ENCODE peak calls at places on chromosomes 13 and 19, in seven cellular contexts. One of them, this sample, is unnamed.

GRCh38 chr19:33194527-33194883 is 375 bp downstream of the LRP3 start:
- DNase-seq in RWPE1: no peak
- DNase-seq in heart right ventricle: no peak
- DNase-seq in nephron progenitor cell: peak
- DNase-seq in WTC11: peak
- DNase-seq in effector memory CD4-positive, alpha-beta T cell: no peak
- DNase-seq in stimulated activated CD8-positive, alpha-beta memory T cell treated with anti-CD3 and anti-CD28 coated beads, Interleukin-15, amount 100 ng/mL, for 1 hour: no peak
- DNase-seq in this sample: no peak

GRCh38 chr13:110813646-110814624 is 100.4 kb downstream of the ING1 start:
- DNase-seq in RWPE1: no peak
- DNase-seq in heart right ventricle: no peak
- DNase-seq in nephron progenitor cell: no peak
- DNase-seq in WTC11: no peak
- DNase-seq in effector memory CD4-positive, alpha-beta T cell: no peak
- DNase-seq in stimulated activated CD8-positive, alpha-beta memory T cell treated with anti-CD3 and anti-CD28 coated beads, Interleukin-15, amount 100 ng/mL, for 1 hour: no peak
- DNase-seq in this sample: no peak

GRCh38 chr19:45901432-45901903 is 945 bp downstream of the MYPOP start:
- DNase-seq in RWPE1: no peak
- DNase-seq in heart right ventricle: no peak
- DNase-seq in nephron progenitor cell: peak
- DNase-seq in WTC11: peak
- DNase-seq in effector memory CD4-positive, alpha-beta T cell: no peak
- DNase-seq in stimulated activated CD8-positive, alpha-beta memory T cell treated with anti-CD3 and anti-CD28 coated beads, Interleukin-15, amount 100 ng/mL, for 1 hour: no peak
- DNase-seq in this sample: no peak

GRCh38 chr19:37855098-37855497 is 51.3 kb downstream of the WDR87 start:
- DNase-seq in RWPE1: peak
- DNase-seq in heart right ventricle: peak
- DNase-seq in nephron progenitor cell: no peak
- DNase-seq in WTC11: no peak
- DNase-seq in effector memory CD4-positive, alpha-beta T cell: no peak
- DNase-seq in stimulated activated CD8-positive, alpha-beta memory T cell treated with anti-CD3 and anti-CD28 coated beads, Interleukin-15, amount 100 ng/mL, for 1 hour: no peak
- DNase-seq in this sample: no peak

GRCh38 chr19:10450853-10451609 is 30.7 kb downstream of the PDE4A start:
- DNase-seq in RWPE1: peak
- DNase-seq in heart right ventricle: no peak
- DNase-seq in nephron progenitor cell: no peak
- DNase-seq in WTC11: peak
- DNase-seq in effector memory CD4-positive, alpha-beta T cell: no peak
- DNase-seq in stimulated activated CD8-positive, alpha-beta memory T cell treated with anti-CD3 and anti-CD28 coated beads, Interleukin-15, amount 100 ng/mL, for 1 hour: no peak
- DNase-seq in this sample: no peak

GRCh38 chr13:101398920-101399319 is 17.4 kb downstream of the NALCN start:
- DNase-seq in RWPE1: no peak
- DNase-seq in heart right ventricle: no peak
- DNase-seq in nephron progenitor cell: no peak
- DNase-seq in WTC11: no peak
- DNase-seq in effector memory CD4-positive, alpha-beta T cell: no peak
- DNase-seq in stimulated activated CD8-positive, alpha-beta memory T cell treated with anti-CD3 and anti-CD28 coated beads, Interleukin-15, amount 100 ng/mL, for 1 hour: no peak
- DNase-seq in this sample: no peak

GRCh38 chr19:17946965-17947784 is 14.4 kb downstream of the CCDC124 start:
- DNase-seq in RWPE1: no peak
- DNase-seq in heart right ventricle: no peak
- DNase-seq in nephron progenitor cell: no peak
- DNase-seq in WTC11: no peak
- DNase-seq in effector memory CD4-positive, alpha-beta T cell: no peak
- DNase-seq in stimulated activated CD8-positive, alpha-beta memory T cell treated with anti-CD3 and anti-CD28 coated beads, Interleukin-15, amount 100 ng/mL, for 1 hour: no peak
- DNase-seq in this sample: no peak

GRCh38 chr19:1231729-1232128 is 6.1 kb downstream of the CBARP start:
- DNase-seq in RWPE1: no peak
- DNase-seq in heart right ventricle: no peak
- DNase-seq in nephron progenitor cell: no peak
- DNase-seq in WTC11: no peak
- DNase-seq in effector memory CD4-positive, alpha-beta T cell: no peak
- DNase-seq in stimulated activated CD8-positive, alpha-beta memory T cell treated with anti-CD3 and anti-CD28 coated beads, Interleukin-15, amount 100 ng/mL, for 1 hour: no peak
- DNase-seq in this sample: no peak

GRCh38 chr13:109998030-109998429 is 211.6 kb upstream of the IRS2 start:
- DNase-seq in RWPE1: no peak
- DNase-seq in heart right ventricle: no peak
- DNase-seq in nephron progenitor cell: no peak
- DNase-seq in WTC11: no peak
- DNase-seq in effector memory CD4-positive, alpha-beta T cell: no peak
- DNase-seq in stimulated activated CD8-positive, alpha-beta memory T cell treated with anti-CD3 and anti-CD28 coated beads, Interleukin-15, amount 100 ng/mL, for 1 hour: no peak
- DNase-seq in this sample: no peak

GRCh38 chr13:29743229-29743786 is 107.1 kb downstream of the UBL3 start:
- DNase-seq in RWPE1: no peak
- DNase-seq in heart right ventricle: peak
- DNase-seq in nephron progenitor cell: peak
- DNase-seq in WTC11: no peak
- DNase-seq in effector memory CD4-positive, alpha-beta T cell: no peak
- DNase-seq in stimulated activated CD8-positive, alpha-beta memory T cell treated with anti-CD3 and anti-CD28 coated beads, Interleukin-15, amount 100 ng/mL, for 1 hour: no peak
- DNase-seq in this sample: no peak

GRCh38 chr13:114161644-114162532 is 17.2 kb upstream of the CFAP97D2 start:
- DNase-seq in RWPE1: no peak
- DNase-seq in heart right ventricle: peak
- DNase-seq in nephron progenitor cell: no peak
- DNase-seq in WTC11: no peak
- DNase-seq in effector memory CD4-positive, alpha-beta T cell: no peak
- DNase-seq in stimulated activated CD8-positive, alpha-beta memory T cell treated with anti-CD3 and anti-CD28 coated beads, Interleukin-15, amount 100 ng/mL, for 1 hour: no peak
- DNase-seq in this sample: no peak

GRCh38 chr13:45196622-45197021 is 4.2 kb downstream of the KCTD4 start:
- DNase-seq in RWPE1: peak
- DNase-seq in heart right ventricle: no peak
- DNase-seq in nephron progenitor cell: no peak
- DNase-seq in WTC11: no peak
- DNase-seq in effector memory CD4-positive, alpha-beta T cell: no peak
- DNase-seq in stimulated activated CD8-positive, alpha-beta memory T cell treated with anti-CD3 and anti-CD28 coated beads, Interleukin-15, amount 100 ng/mL, for 1 hour: no peak
- DNase-seq in this sample: peak

GRCh38 chr19:1675633-1676350 is 23.4 kb upstream of the TCF3 start:
- DNase-seq in RWPE1: no peak
- DNase-seq in heart right ventricle: no peak
- DNase-seq in nephron progenitor cell: peak
- DNase-seq in WTC11: no peak
- DNase-seq in effector memory CD4-positive, alpha-beta T cell: no peak
- DNase-seq in stimulated activated CD8-positive, alpha-beta memory T cell treated with anti-CD3 and anti-CD28 coated beads, Interleukin-15, amount 100 ng/mL, for 1 hour: no peak
- DNase-seq in this sample: no peak

GRCh38 chr13:103436057-103436654 is 369.9 kb upstream of the SLC10A2 start:
- DNase-seq in RWPE1: no peak
- DNase-seq in heart right ventricle: no peak
- DNase-seq in nephron progenitor cell: no peak
- DNase-seq in WTC11: peak
- DNase-seq in effector memory CD4-positive, alpha-beta T cell: no peak
- DNase-seq in stimulated activated CD8-positive, alpha-beta memory T cell treated with anti-CD3 and anti-CD28 coated beads, Interleukin-15, amount 100 ng/mL, for 1 hour: no peak
- DNase-seq in this sample: no peak

GRCh38 chr13:99050983-99051488 is 73.2 kb upstream of the DOCK9 start:
- DNase-seq in RWPE1: no peak
- DNase-seq in heart right ventricle: no peak
- DNase-seq in nephron progenitor cell: no peak
- DNase-seq in WTC11: no peak
- DNase-seq in effector memory CD4-positive, alpha-beta T cell: no peak
- DNase-seq in stimulated activated CD8-positive, alpha-beta memory T cell treated with anti-CD3 and anti-CD28 coated beads, Interleukin-15, amount 100 ng/mL, for 1 hour: no peak
- DNase-seq in this sample: no peak

GRCh38 chr13:113823771-113824170 is 40.1 kb downstream of the GAS6 start:
- DNase-seq in RWPE1: no peak
- DNase-seq in heart right ventricle: no peak
- DNase-seq in nephron progenitor cell: no peak
- DNase-seq in WTC11: no peak
- DNase-seq in effector memory CD4-positive, alpha-beta T cell: no peak
- DNase-seq in stimulated activated CD8-positive, alpha-beta memory T cell treated with anti-CD3 and anti-CD28 coated beads, Interleukin-15, amount 100 ng/mL, for 1 hour: no peak
- DNase-seq in this sample: no peak

GRCh38 chr19:14023404-14024235 is 4.3 kb upstream of the RLN3 start:
- DNase-seq in RWPE1: peak
- DNase-seq in heart right ventricle: peak
- DNase-seq in nephron progenitor cell: peak
- DNase-seq in WTC11: peak
- DNase-seq in effector memory CD4-positive, alpha-beta T cell: no peak
- DNase-seq in stimulated activated CD8-positive, alpha-beta memory T cell treated with anti-CD3 and anti-CD28 coated beads, Interleukin-15, amount 100 ng/mL, for 1 hour: no peak
- DNase-seq in this sample: no peak

GRCh38 chr13:23752111-23753001 is 136.8 kb downstream of the MIPEP start:
- DNase-seq in RWPE1: no peak
- DNase-seq in heart right ventricle: no peak
- DNase-seq in nephron progenitor cell: no peak
- DNase-seq in WTC11: no peak
- DNase-seq in effector memory CD4-positive, alpha-beta T cell: no peak
- DNase-seq in stimulated activated CD8-positive, alpha-beta memory T cell treated with anti-CD3 and anti-CD28 coated beads, Interleukin-15, amount 100 ng/mL, for 1 hour: no peak
- DNase-seq in this sample: no peak

GRCh38 chr19:57599761-57600383 is at the start of gene ZNF530:
- DNase-seq in RWPE1: peak
- DNase-seq in heart right ventricle: peak
- DNase-seq in nephron progenitor cell: peak
- DNase-seq in WTC11: peak
- DNase-seq in effector memory CD4-positive, alpha-beta T cell: peak
- DNase-seq in stimulated activated CD8-positive, alpha-beta memory T cell treated with anti-CD3 and anti-CD28 coated beads, Interleukin-15, amount 100 ng/mL, for 1 hour: peak
- DNase-seq in this sample: peak

GRCh38 chr13:106570354-106570822 is 2.5 kb upstream of the ARGLU1 start:
- DNase-seq in RWPE1: peak
- DNase-seq in heart right ventricle: no peak
- DNase-seq in nephron progenitor cell: peak
- DNase-seq in WTC11: peak
- DNase-seq in effector memory CD4-positive, alpha-beta T cell: peak
- DNase-seq in stimulated activated CD8-positive, alpha-beta memory T cell treated with anti-CD3 and anti-CD28 coated beads, Interleukin-15, amount 100 ng/mL, for 1 hour: peak
- DNase-seq in this sample: peak

GRCh38 chr13:51636349-51636890 is 52.2 kb downstream of the WDFY2 start:
- DNase-seq in RWPE1: no peak
- DNase-seq in heart right ventricle: no peak
- DNase-seq in nephron progenitor cell: no peak
- DNase-seq in WTC11: no peak
- DNase-seq in effector memory CD4-positive, alpha-beta T cell: no peak
- DNase-seq in stimulated activated CD8-positive, alpha-beta memory T cell treated with anti-CD3 and anti-CD28 coated beads, Interleukin-15, amount 100 ng/mL, for 1 hour: no peak
- DNase-seq in this sample: no peak

GRCh38 chr19:2227415-2228156 is 8.5 kb downstream of the PLEKHJ1 start:
- DNase-seq in RWPE1: no peak
- DNase-seq in heart right ventricle: no peak
- DNase-seq in nephron progenitor cell: no peak
- DNase-seq in WTC11: no peak
- DNase-seq in effector memory CD4-positive, alpha-beta T cell: no peak
- DNase-seq in stimulated activated CD8-positive, alpha-beta memory T cell treated with anti-CD3 and anti-CD28 coated beads, Interleukin-15, amount 100 ng/mL, for 1 hour: no peak
- DNase-seq in this sample: no peak

GRCh38 chr13:38664920-38665319 is 22.0 kb upstream of the FREM2 start:
- DNase-seq in RWPE1: no peak
- DNase-seq in heart right ventricle: no peak
- DNase-seq in nephron progenitor cell: no peak
- DNase-seq in WTC11: no peak
- DNase-seq in effector memory CD4-positive, alpha-beta T cell: no peak
- DNase-seq in stimulated activated CD8-positive, alpha-beta memory T cell treated with anti-CD3 and anti-CD28 coated beads, Interleukin-15, amount 100 ng/mL, for 1 hour: no peak
- DNase-seq in this sample: peak

GRCh38 chr19:16516923-16517610 is 20.9 kb downstream of the C19orf44 start:
- DNase-seq in RWPE1: no peak
- DNase-seq in heart right ventricle: no peak
- DNase-seq in nephron progenitor cell: no peak
- DNase-seq in WTC11: no peak
- DNase-seq in effector memory CD4-positive, alpha-beta T cell: no peak
- DNase-seq in stimulated activated CD8-positive, alpha-beta memory T cell treated with anti-CD3 and anti-CD28 coated beads, Interleukin-15, amount 100 ng/mL, for 1 hour: no peak
- DNase-seq in this sample: no peak

GRCh38 chr13:39148513-39148961 is 110.3 kb downstream of the NHLRC3 start:
- DNase-seq in RWPE1: peak
- DNase-seq in heart right ventricle: no peak
- DNase-seq in nephron progenitor cell: no peak
- DNase-seq in WTC11: no peak
- DNase-seq in effector memory CD4-positive, alpha-beta T cell: no peak
- DNase-seq in stimulated activated CD8-positive, alpha-beta memory T cell treated with anti-CD3 and anti-CD28 coated beads, Interleukin-15, amount 100 ng/mL, for 1 hour: no peak
- DNase-seq in this sample: peak

GRCh38 chr19:55156202-55157063 is 1.1 kb downstream of the TNNI3 start:
- DNase-seq in RWPE1: peak
- DNase-seq in heart right ventricle: peak
- DNase-seq in nephron progenitor cell: peak
- DNase-seq in WTC11: peak
- DNase-seq in effector memory CD4-positive, alpha-beta T cell: no peak
- DNase-seq in stimulated activated CD8-positive, alpha-beta memory T cell treated with anti-CD3 and anti-CD28 coated beads, Interleukin-15, amount 100 ng/mL, for 1 hour: peak
- DNase-seq in this sample: no peak

GRCh38 chr13:91398413-91399188 is at the start of gene GPC5:
- DNase-seq in RWPE1: peak
- DNase-seq in heart right ventricle: peak
- DNase-seq in nephron progenitor cell: peak
- DNase-seq in WTC11: peak
- DNase-seq in effector memory CD4-positive, alpha-beta T cell: peak
- DNase-seq in stimulated activated CD8-positive, alpha-beta memory T cell treated with anti-CD3 and anti-CD28 coated beads, Interleukin-15, amount 100 ng/mL, for 1 hour: peak
- DNase-seq in this sample: no peak

GRCh38 chr13:49604570-49604969 is 19.2 kb upstream of the RCBTB1 start:
- DNase-seq in RWPE1: no peak
- DNase-seq in heart right ventricle: no peak
- DNase-seq in nephron progenitor cell: no peak
- DNase-seq in WTC11: no peak
- DNase-seq in effector memory CD4-positive, alpha-beta T cell: no peak
- DNase-seq in stimulated activated CD8-positive, alpha-beta memory T cell treated with anti-CD3 and anti-CD28 coated beads, Interleukin-15, amount 100 ng/mL, for 1 hour: no peak
- DNase-seq in this sample: no peak

GRCh38 chr13:36345438-36346221 is 564 bp downstream of the SPART start:
- DNase-seq in RWPE1: peak
- DNase-seq in heart right ventricle: peak
- DNase-seq in nephron progenitor cell: peak
- DNase-seq in WTC11: peak
- DNase-seq in effector memory CD4-positive, alpha-beta T cell: peak
- DNase-seq in stimulated activated CD8-positive, alpha-beta memory T cell treated with anti-CD3 and anti-CD28 coated beads, Interleukin-15, amount 100 ng/mL, for 1 hour: peak
- DNase-seq in this sample: no peak

GRCh38 chr13:113327766-113328391 is 30.8 kb downstream of the LAMP1 start:
- DNase-seq in RWPE1: no peak
- DNase-seq in heart right ventricle: peak
- DNase-seq in nephron progenitor cell: no peak
- DNase-seq in WTC11: no peak
- DNase-seq in effector memory CD4-positive, alpha-beta T cell: no peak
- DNase-seq in stimulated activated CD8-positive, alpha-beta memory T cell treated with anti-CD3 and anti-CD28 coated beads, Interleukin-15, amount 100 ng/mL, for 1 hour: no peak
- DNase-seq in this sample: no peak

GRCh38 chr13:23449386-23450162 is 16.1 kb upstream of the SACS start:
- DNase-seq in RWPE1: no peak
- DNase-seq in heart right ventricle: no peak
- DNase-seq in nephron progenitor cell: no peak
- DNase-seq in WTC11: no peak
- DNase-seq in effector memory CD4-positive, alpha-beta T cell: no peak
- DNase-seq in stimulated activated CD8-positive, alpha-beta memory T cell treated with anti-CD3 and anti-CD28 coated beads, Interleukin-15, amount 100 ng/mL, for 1 hour: no peak
- DNase-seq in this sample: no peak

GRCh38 chr13:110231348-110232047 is 75.5 kb downstream of the COL4A1 start:
- DNase-seq in RWPE1: no peak
- DNase-seq in heart right ventricle: no peak
- DNase-seq in nephron progenitor cell: no peak
- DNase-seq in WTC11: no peak
- DNase-seq in effector memory CD4-positive, alpha-beta T cell: no peak
- DNase-seq in stimulated activated CD8-positive, alpha-beta memory T cell treated with anti-CD3 and anti-CD28 coated beads, Interleukin-15, amount 100 ng/mL, for 1 hour: no peak
- DNase-seq in this sample: no peak

GRCh38 chr13:30019648-30020626 is 169.5 kb upstream of the UBL3 start:
- DNase-seq in RWPE1: no peak
- DNase-seq in heart right ventricle: no peak
- DNase-seq in nephron progenitor cell: no peak
- DNase-seq in WTC11: no peak
- DNase-seq in effector memory CD4-positive, alpha-beta T cell: no peak
- DNase-seq in stimulated activated CD8-positive, alpha-beta memory T cell treated with anti-CD3 and anti-CD28 coated beads, Interleukin-15, amount 100 ng/mL, for 1 hour: no peak
- DNase-seq in this sample: no peak

GRCh38 chr13:111319998-111320911 is at the start of gene TEX29:
- DNase-seq in RWPE1: no peak
- DNase-seq in heart right ventricle: no peak
- DNase-seq in nephron progenitor cell: no peak
- DNase-seq in WTC11: no peak
- DNase-seq in effector memory CD4-positive, alpha-beta T cell: no peak
- DNase-seq in stimulated activated CD8-positive, alpha-beta memory T cell treated with anti-CD3 and anti-CD28 coated beads, Interleukin-15, amount 100 ng/mL, for 1 hour: no peak
- DNase-seq in this sample: no peak

GRCh38 chr13:21785990-21786389 is 115.1 kb downstream of the FGF9 start:
- DNase-seq in RWPE1: no peak
- DNase-seq in heart right ventricle: no peak
- DNase-seq in nephron progenitor cell: no peak
- DNase-seq in WTC11: no peak
- DNase-seq in effector memory CD4-positive, alpha-beta T cell: no peak
- DNase-seq in stimulated activated CD8-positive, alpha-beta memory T cell treated with anti-CD3 and anti-CD28 coated beads, Interleukin-15, amount 100 ng/mL, for 1 hour: no peak
- DNase-seq in this sample: no peak

GRCh38 chr13:20525144-20525600 is 485 bp downstream of the CRYL1 start:
- DNase-seq in RWPE1: no peak
- DNase-seq in heart right ventricle: no peak
- DNase-seq in nephron progenitor cell: peak
- DNase-seq in WTC11: peak
- DNase-seq in effector memory CD4-positive, alpha-beta T cell: peak
- DNase-seq in stimulated activated CD8-positive, alpha-beta memory T cell treated with anti-CD3 and anti-CD28 coated beads, Interleukin-15, amount 100 ng/mL, for 1 hour: no peak
- DNase-seq in this sample: no peak

GRCh38 chr19:38815059-38816001 is 2.6 kb upstream of the LGALS4 start:
- DNase-seq in RWPE1: no peak
- DNase-seq in heart right ventricle: no peak
- DNase-seq in nephron progenitor cell: no peak
- DNase-seq in WTC11: no peak
- DNase-seq in effector memory CD4-positive, alpha-beta T cell: no peak
- DNase-seq in stimulated activated CD8-positive, alpha-beta memory T cell treated with anti-CD3 and anti-CD28 coated beads, Interleukin-15, amount 100 ng/mL, for 1 hour: no peak
- DNase-seq in this sample: no peak

GRCh38 chr13:110306960-110307696 is at the start of the genes COL4A1 and COL4A2:
- DNase-seq in RWPE1: peak
- DNase-seq in heart right ventricle: peak
- DNase-seq in nephron progenitor cell: peak
- DNase-seq in WTC11: peak
- DNase-seq in effector memory CD4-positive, alpha-beta T cell: no peak
- DNase-seq in stimulated activated CD8-positive, alpha-beta memory T cell treated with anti-CD3 and anti-CD28 coated beads, Interleukin-15, amount 100 ng/mL, for 1 hour: no peak
- DNase-seq in this sample: no peak

This sample was measured in keratinocyte.